ENCODE peak calls at places on chromosomes 2 and 18, in eight cellular contexts. G, Q, R, Y, W, C, N and S are unnamed samples. For H3K4me1, the result is how much of the 10 kb centered on the place peaks cover.

GRCh38 chr2:220504890-220505564 is 877.6 kb downstream of the SLC4A3 start:
- DNase-seq in G (no peak), Q (peak), R (no peak), Y (peak), W (peak), C (peak), N (no peak), S (no peak)

GRCh38 chr2:120979921-120980320 is 244.3 kb downstream of the GLI2 start:
- DNase-seq in G (no peak), Q (no peak), R (no peak), Y (no peak), W (no peak), C (no peak), N (no peak), S (no peak)

GRCh38 chr2:195891081-195891480 is 177.6 kb downstream of the DNAH7 start:
- DNase-seq in G (no peak), Q (no peak), R (no peak), Y (no peak), W (no peak), C (no peak), N (no peak), S (no peak)

GRCh38 chr2:73080321-73081131 is 9.0 kb upstream of the SFXN5 start:
- DNase-seq in G (no peak), Q (no peak), R (no peak), Y (no peak), W (no peak), C (no peak), N (no peak), S (no peak)

GRCh38 chr2:102304711-102305591 is 6.4 kb upstream of the IL1RL1 start:
- DNase-seq in G (no peak), Q (no peak), R (no peak), Y (no peak), W (no peak), C (no peak), N (no peak), S (no peak)

GRCh38 chr2:99088017-99088416 is 53.5 kb upstream of the C2orf15 start:
- DNase-seq in G (no peak), Q (no peak), R (no peak), Y (peak), W (no peak), C (no peak), N (no peak), S (no peak)

GRCh38 chr2:5121677-5122076 is 570.5 kb upstream of the SOX11 start:
- DNase-seq in G (no peak), Q (no peak), R (no peak), Y (no peak), W (no peak), C (no peak), N (no peak), S (no peak)

GRCh38 chr18:13455960-13456471 is 237.5 kb downstream of the LDLRAD4 start:
- DNase-seq in G (no peak), Q (no peak), R (no peak), Y (no peak), W (no peak), C (no peak), N (no peak), S (no peak)

GRCh38 chr2:41806286-41806685 is 241.5 kb upstream of the PKDCC start:
- DNase-seq in G (no peak), Q (no peak), R (no peak), Y (no peak), W (no peak), C (no peak), N (no peak), S (no peak)

GRCh38 chr2:130154773-130155765 is 10.2 kb upstream of the CCDC74B start:
- DNase-seq in G (no peak), Q (no peak), R (peak), Y (no peak), W (no peak), C (no peak), N (no peak), S (no peak)

GRCh38 chr2:179005976-179006375 is 44.0 kb downstream of the CCDC141 start:
- DNase-seq in G (no peak), Q (no peak), R (no peak), Y (no peak), W (no peak), C (no peak), N (no peak), S (no peak)

GRCh38 chr2:179440642-179441251 is 176.1 kb upstream of the SESTD1 start:
- DNase-seq in G (no peak), Q (peak), R (no peak), Y (no peak), W (peak), C (peak), N (no peak), S (no peak)

GRCh38 chr18:41871229-41872000 is 83.6 kb upstream of the PIK3C3 start:
- DNase-seq in G (no peak), Q (peak), R (no peak), Y (no peak), W (no peak), C (no peak), N (no peak), S (no peak)

GRCh38 chr2:38149533-38149932 is 73.6 kb upstream of the CYP1B1 start:
- DNase-seq in G (no peak), Q (no peak), R (peak), Y (no peak), W (no peak), C (no peak), N (peak), S (no peak)

GRCh38 chr2:184558713-184559464 is 39.4 kb upstream of the ZNF804A start:
- DNase-seq in G (no peak), Q (no peak), R (no peak), Y (peak), W (no peak), C (peak), N (no peak), S (no peak)

GRCh38 chr2:202373490-202373889 is 2.6 kb upstream of the BMPR2 start:
- DNase-seq in G (no peak), Q (no peak), R (no peak), Y (peak), W (peak), C (peak), N (no peak), S (no peak)

GRCh38 chr2:100862081-100862480 is 42.1 kb downstream of the NPAS2 start:
- DNase-seq in G (no peak), Q (peak), R (no peak), Y (no peak), W (no peak), C (no peak), N (no peak), S (no peak)

GRCh38 chr2:178718988-178719387 is 88.2 kb downstream of the TTN start:
- DNase-seq in G (no peak), Q (no peak), R (no peak), Y (no peak), W (no peak), C (no peak), N (no peak), S (no peak)

GRCh38 chr2:228845162-228845910 is 425.8 kb downstream of the PID1 start:
- DNase-seq in G (no peak), Q (peak), R (no peak), Y (no peak), W (no peak), C (no peak), N (no peak), S (no peak)

GRCh38 chr2:23375448-23375847 is 9.5 kb upstream of the KLHL29 start:
- DNase-seq in G (no peak), Q (no peak), R (no peak), Y (no peak), W (peak), C (no peak), N (no peak), S (no peak)

GRCh38 chr2:48283870-48284269 is 246.1 kb upstream of the STON1 start:
- DNase-seq in G (no peak), Q (no peak), R (no peak), Y (no peak), W (no peak), C (no peak), N (no peak), S (no peak)

GRCh38 chr2:2061091-2061696 is 269.9 kb downstream of the MYT1L start:
- DNase-seq in G (no peak), Q (no peak), R (no peak), Y (no peak), W (no peak), C (no peak), N (no peak), S (no peak)
- H3K4me1 ChIP-seq in G (under half), Q (under half), R (under half), Y (under half), W (under half), C (under half), N (under half), S (under half)

DNA sequence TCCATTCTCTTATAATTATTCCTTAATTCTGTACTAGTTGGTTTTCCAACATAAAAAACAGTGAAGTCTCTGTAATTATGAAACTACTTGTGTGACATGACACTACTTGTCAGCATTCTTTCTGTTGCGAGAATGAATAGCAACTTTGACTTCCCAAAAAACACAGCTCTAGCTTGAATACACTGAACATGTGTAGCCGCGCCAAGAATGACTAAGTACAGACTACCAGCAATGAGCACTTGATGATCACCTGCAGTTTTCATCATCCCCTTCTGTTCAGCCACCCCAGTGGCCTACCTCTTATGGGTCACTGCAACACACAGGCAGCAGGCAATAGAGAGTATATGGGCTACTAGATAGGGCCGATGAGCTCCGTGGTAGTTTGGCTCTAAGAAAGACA is 229.3 kb downstream of the TGIF1 start:
- DNase-seq in G (no peak), Q (no peak), R (no peak), Y (no peak), W (no peak), C (no peak), N (no peak), S (no peak)
- H3K4me1 ChIP-seq in G (under half), Q (under half), R (under half), Y (under half), W (under half), C (under half), N (under half), S (under half)

DNA sequence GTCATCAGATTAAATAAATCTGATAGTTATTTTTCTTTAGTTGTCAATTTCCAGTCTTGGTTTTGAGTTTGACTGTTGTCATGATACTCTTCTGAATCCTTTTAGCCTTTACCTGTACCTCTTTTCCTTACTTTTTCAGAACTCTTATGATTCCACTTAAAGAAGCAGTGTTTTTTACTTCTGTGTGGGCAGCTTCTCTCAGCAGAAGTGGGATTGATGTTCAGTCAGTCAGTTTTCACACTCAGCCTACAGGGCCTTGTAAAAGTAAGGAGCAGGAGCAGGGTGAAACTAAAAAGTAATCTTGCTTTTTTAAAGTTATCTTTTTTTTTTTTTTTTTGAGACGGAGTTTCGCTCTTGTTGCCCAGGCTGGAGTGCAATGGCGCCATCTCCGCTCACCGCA is 75.1 kb downstream of the HAUS1 start:
- DNase-seq in G (no peak), Q (no peak), R (no peak), Y (no peak), W (no peak), C (no peak), N (no peak), S (no peak)
- H3K4me1 ChIP-seq in G (under half), Q (under half), R (half or more), Y (under half), W (under half), C (under half), N (under half), S (under half)

DNA sequence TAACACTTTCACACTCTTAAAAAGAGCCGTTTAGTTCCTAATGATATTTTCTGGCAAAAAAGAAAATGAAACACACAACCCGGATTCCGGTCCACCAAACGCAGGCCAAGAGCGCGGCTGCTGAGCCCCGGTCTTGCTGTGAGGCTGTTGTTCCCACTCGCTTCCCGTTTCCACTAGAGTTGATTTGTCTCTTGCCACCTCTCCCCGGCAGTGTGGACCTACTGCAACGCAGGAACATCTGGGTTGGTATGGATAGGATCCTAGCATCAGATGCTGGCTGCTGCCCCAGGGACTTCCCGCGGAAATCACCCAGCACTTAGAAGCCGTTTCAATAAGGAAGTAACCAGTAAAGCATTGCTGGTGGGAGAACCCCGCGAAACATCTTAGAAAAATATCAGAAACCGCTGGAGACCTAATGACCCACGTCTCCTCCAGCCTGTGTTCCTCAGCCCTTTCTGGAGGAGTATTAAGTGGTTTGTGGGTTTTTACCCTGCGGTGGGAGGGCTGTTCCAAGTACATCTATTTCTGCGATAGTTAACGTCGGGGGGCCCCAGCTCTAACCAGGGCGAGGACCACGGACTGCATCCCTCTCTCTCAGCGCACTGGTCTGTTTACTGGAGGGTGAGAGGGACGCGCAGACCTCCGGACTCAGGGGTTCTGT is 928 bp downstream of the DOCK10 start:
- DNase-seq in G (no peak), Q (peak), R (no peak), Y (peak), W (peak), C (peak), N (no peak), S (peak)
- H3K4me1 ChIP-seq in G (under half), Q (under half), R (under half), Y (under half), W (under half), C (under half), N (under half), S (under half)

GRCh38 chr2:11787991-11788390 is 41.6 kb downstream of the LPIN1 start:
- DNase-seq in G (no peak), Q (no peak), R (no peak), Y (no peak), W (no peak), C (no peak), N (no peak), S (no peak)
- H3K4me1 ChIP-seq in G (under half), Q (under half), R (under half), Y (under half), W (under half), C (under half), N (under half), S (under half)

DNA sequence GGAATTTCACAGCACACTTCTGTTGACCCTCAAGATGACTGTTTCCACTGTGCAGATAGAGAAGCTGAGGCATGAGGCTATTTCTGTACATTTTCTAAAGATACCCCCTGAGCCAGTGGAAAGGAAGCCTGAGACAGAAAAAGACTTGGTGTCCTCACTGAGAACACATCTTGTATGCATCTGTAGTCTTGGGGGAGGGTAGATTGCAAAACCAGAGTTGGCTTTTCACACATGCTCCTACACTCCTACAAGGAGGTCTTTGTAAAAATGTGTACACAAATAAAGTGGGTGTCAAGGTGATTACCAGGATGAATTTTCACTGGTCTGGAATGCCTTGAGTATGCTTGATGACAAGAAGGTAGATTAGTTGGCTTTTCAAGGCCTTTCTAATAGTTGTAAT is 98.0 kb downstream of the KCTD18 start:
- DNase-seq in G (no peak), Q (peak), R (no peak), Y (peak), W (peak), C (no peak), N (no peak), S (no peak)
- H3K4me1 ChIP-seq in G (under half), Q (under half), R (under half), Y (under half), W (under half), C (under half), N (under half), S (under half)

GRCh38 chr18:37535968-37536367 is 29.6 kb downstream of the CELF4 start:
- DNase-seq in G (no peak), Q (peak), R (no peak), Y (no peak), W (no peak), C (no peak), N (no peak), S (no peak)

GRCh38 chr18:37533647-37534565 is 31.7 kb downstream of the CELF4 start:
- DNase-seq in G (no peak), Q (no peak), R (no peak), Y (no peak), W (no peak), C (no peak), N (no peak), S (no peak)

GRCh38 chr18:37536646-37537045 is 29.0 kb downstream of the CELF4 start:
- DNase-seq in G (no peak), Q (no peak), R (no peak), Y (no peak), W (no peak), C (no peak), N (no peak), S (no peak)

GRCh38 chr18:37532917-37533316 is 32.7 kb downstream of the CELF4 start:
- DNase-seq in G (no peak), Q (no peak), R (no peak), Y (no peak), W (no peak), C (no peak), N (no peak), S (no peak)

DNA sequence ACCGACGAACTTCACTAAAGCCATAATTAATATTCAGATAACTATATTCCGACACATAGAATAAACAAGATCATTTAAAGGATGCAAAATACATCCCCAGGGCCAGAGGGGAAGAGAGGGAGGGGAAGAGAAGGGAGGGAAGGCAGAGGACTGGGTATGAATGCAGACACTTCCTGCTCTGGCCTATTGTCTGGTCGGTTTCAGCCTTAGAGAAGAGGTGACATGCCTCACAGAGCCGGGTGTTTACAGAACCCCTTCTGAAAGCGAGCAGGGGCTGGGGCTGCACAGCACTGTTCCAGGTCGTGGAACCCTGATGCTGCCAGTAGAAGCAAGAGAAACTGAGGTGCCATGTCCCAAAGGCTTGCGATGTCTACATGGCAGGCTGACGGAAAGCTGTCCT is 31.0 kb downstream of the CELF4 start:
- DNase-seq in G (no peak), Q (no peak), R (no peak), Y (no peak), W (no peak), C (no peak), N (no peak), S (no peak)
- H3K4me1 ChIP-seq in G (under half), Q (under half), R (under half), Y (under half), W (under half), C (under half), N (under half), S (under half)

DNA sequence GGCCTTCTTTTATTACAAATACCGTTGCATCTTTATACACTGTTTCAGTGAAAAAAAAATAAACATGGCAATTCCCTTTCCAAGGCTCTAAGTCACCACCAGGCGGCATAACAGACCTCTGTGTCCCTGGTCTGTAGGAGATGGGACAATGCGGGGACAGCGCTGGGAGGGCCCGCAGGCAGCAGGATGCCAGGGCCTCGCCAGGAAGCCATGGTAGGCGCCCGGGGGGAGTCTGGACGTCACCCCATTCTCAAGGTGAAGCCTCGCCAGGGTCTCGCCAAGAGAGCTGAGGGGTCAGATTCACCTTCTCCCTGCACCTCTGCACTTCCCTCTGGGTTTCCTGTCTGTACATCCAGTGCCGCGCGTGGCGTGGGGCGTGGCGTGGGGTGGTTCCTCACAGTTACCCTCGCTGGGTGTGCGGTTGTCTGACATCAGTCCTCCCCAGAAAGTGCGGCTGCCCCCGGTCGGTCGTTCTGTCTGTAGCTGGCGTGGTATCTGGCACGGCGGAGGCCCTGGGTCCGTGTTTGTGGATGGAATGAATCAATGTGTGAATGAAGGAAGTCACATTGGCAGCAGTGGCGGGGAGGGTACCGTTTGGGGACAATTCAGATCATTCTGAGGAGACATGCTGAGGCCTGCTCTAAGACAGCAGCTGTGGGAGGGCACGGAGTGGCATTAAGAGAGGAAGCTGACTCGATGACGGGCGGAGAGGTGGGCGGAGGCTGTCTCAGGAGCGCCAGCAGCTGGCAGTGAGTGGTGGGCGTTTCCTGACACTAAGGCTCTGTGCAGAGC is 45.9 kb downstream of the LRRFIP1 start:
- DNase-seq in G (peak), Q (peak), R (peak), Y (peak), W (peak), C (peak), N (no peak), S (peak)
- H3K4me1 ChIP-seq in G (under half), Q (half or more), R (half or more), Y (half or more), W (under half), C (half or more), N (under half), S (under half)